ENCODE peak calls at places on chromosomes 3 and 15, in four cellular contexts. V is lower lobe of right lung; L is caudate nucleus; Z is naive thymus-derived CD8-positive, alpha-beta T cell. H is an unnamed sample.

GRCh38 chr3:194998417-194998816 is 272.5 kb downstream of the XXYLT1 start:
- DNase-seq in L (no peak), Z (no peak), V (no peak), H (no peak)

GRCh38 chr15:40960926-40961325 is 7.7 kb downstream of the CHAC1 start:
- DNase-seq in Z (no peak), L (no peak), V (peak), H (no peak)

GRCh38 chr15:61051570-61052031 is 177.5 kb downstream of the RORA start:
- DNase-seq in Z (no peak), L (peak), V (no peak), H (peak)

GRCh38 chr3:195616681-195617080 is 32.9 kb upstream of the APOD start:
- DNase-seq in L (no peak), Z (no peak), V (no peak), H (no peak)

GRCh38 chr3:73259841-73260240 is 198.4 kb downstream of the EBLN2 start:
- DNase-seq in L (no peak), Z (no peak), V (no peak), H (no peak)

GRCh38 chr3:44418549-44418948 is 58.9 kb downstream of the ZNF445 start:
- DNase-seq in V (no peak), L (no peak), Z (no peak), H (no peak)

GRCh38 chr15:65724479-65724878 is 67.6 kb downstream of the DENND4A start:
- DNase-seq in Z (no peak), L (no peak), V (no peak), H (no peak)

GRCh38 chr15:23039917-23040281 is 530 bp upstream of the TUBGCP5 start:
- DNase-seq in Z (no peak), V (no peak), L (no peak), H (no peak)

GRCh38 chr3:160343132-160343531 is 55.9 kb downstream of the IFT80 start:
- DNase-seq in V (no peak), L (no peak), Z (no peak), H (peak)

GRCh38 chr3:19994796-19995195 is 17.3 kb downstream of the PP2D1 start:
- DNase-seq in V (no peak), L (no peak), Z (no peak), H (peak)

GRCh38 chr15:100111103-100112060 is 230.4 kb downstream of the ADAMTS17 start:
- DNase-seq in V (no peak), Z (peak), L (peak), H (peak)

GRCh38 chr15:70597056-70597603 is 166.2 kb downstream of the UACA start:
- DNase-seq in V (no peak), L (no peak), Z (no peak), H (no peak)

GRCh38 chr3:54932606-54933005 is 4.7 kb upstream of the LRTM1 start:
- DNase-seq in L (peak), Z (no peak), V (no peak), H (no peak)

GRCh38 chr3:57234613-57235575 is 7.4 kb downstream of the APPL1 start:
- DNase-seq in V (no peak), Z (no peak), L (no peak), H (no peak)

GRCh38 chr3:100106531-100107155 is 7.7 kb downstream of the FILIP1L start:
- DNase-seq in V (no peak), Z (no peak), L (no peak), H (peak)

GRCh38 chr15:83471307-83471866 is 24.2 kb downstream of the SH3GL3 start:
- DNase-seq in V (no peak), Z (no peak), L (no peak), H (no peak)

GRCh38 chr15:50181983-50182232 is at the start of gene SLC27A2:
- DNase-seq in Z (no peak), V (peak), L (no peak), H (no peak)

GRCh38 chr3:41498847-41499246 is 299.5 kb downstream of the CTNNB1 start:
- DNase-seq in V (no peak), L (no peak), Z (no peak), H (no peak)

GRCh38 chr3:146416366-146416765 is 53.0 kb downstream of the PLSCR2 start:
- DNase-seq in V (no peak), Z (no peak), L (no peak), H (no peak)

GRCh38 chr3:12468757-12469156 is 15.5 kb upstream of the TSEN2 start:
- DNase-seq in L (no peak), V (no peak), Z (no peak), H (no peak)

GRCh38 chr15:69847625-69848024 is 250.1 kb downstream of the TLE3 start:
- DNase-seq in Z (no peak), L (no peak), V (no peak), H (no peak)

GRCh38 chr15:84750583-84751092 is 2.2 kb downstream of the ZNF592 start:
- DNase-seq in V (no peak), Z (no peak), L (no peak), H (no peak)

GRCh38 chr15:74420193-74420905 is 13.4 kb downstream of the SEMA7A start:
- DNase-seq in V (no peak), Z (no peak), L (no peak), H (no peak)

GRCh38 chr3:66520716-66521115 is 19.9 kb upstream of the LRIG1 start:
- DNase-seq in V (no peak), Z (no peak), L (no peak), H (peak)

GRCh38 chr3:159174715-159175390 is 373.0 kb downstream of the MFSD1 start:
- DNase-seq in L (no peak), Z (no peak), V (no peak), H (peak)

GRCh38 chr3:46010519-46011113 is 15.0 kb upstream of the FYCO1 start:
- DNase-seq in V (no peak), L (no peak), Z (no peak), H (no peak)

GRCh38 chr3:181823716-181824115 is 112.0 kb downstream of the SOX2 start:
- DNase-seq in L (no peak), Z (no peak), V (no peak), H (no peak)

GRCh38 chr3:197597335-197597734 is 41.6 kb upstream of the BDH1 start:
- DNase-seq in Z (no peak), L (no peak), V (no peak), H (no peak)

GRCh38 chr3:121483290-121483689 is 62.5 kb downstream of the POLQ start:
- DNase-seq in L (no peak), Z (no peak), V (no peak), H (peak)

GRCh38 chr15:25058080-25058785 is 103.4 kb downstream of the SNRPN start:
- DNase-seq in L (no peak), V (peak), Z (peak), H (no peak)

GRCh38 chr3:111667621-111668239 is 72.6 kb upstream of the ZBED2 start:
- DNase-seq in L (no peak), V (peak), Z (peak), H (peak)

H was measured in fibroblast of mammary gland.